ENCODE peak calls at places on chromosomes 6 and 20, in four cellular contexts. L, C, G and M are unnamed samples.

GRCh38 chr6:101531538-101531937 is 138.0 kb downstream of the GRIK2 start:
- DNase-seq in L (no peak), C (no peak), G (no peak), M (no peak)

GRCh38 chr20:38658879-38659612 is 57.4 kb downstream of the ARHGAP40 start:
- DNase-seq in L (peak), C (peak), G (no peak), M (no peak)

GRCh38 chr6:6003334-6004146 is 3.2 kb downstream of the NRN1 start:
- DNase-seq in L (peak), C (peak), G (peak), M (no peak)

GRCh38 chr20:50494428-50494827 is 15.8 kb upstream of the PTPN1 start:
- DNase-seq in L (no peak), C (no peak), G (no peak), M (no peak)

GRCh38 chr6:38012573-38012972 is 193.0 kb downstream of the ZFAND3 start:
- DNase-seq in L (peak), C (peak), G (no peak), M (peak)

GRCh38 chr20:2767768-2768631 is 32.4 kb downstream of the CPXM1 start:
- DNase-seq in L (peak), C (peak), G (peak), M (no peak)

GRCh38 chr6:164214066-164214465 is 799.5 kb downstream of the QKI start:
- DNase-seq in L (no peak), C (no peak), G (no peak), M (no peak)

GRCh38 chr20:33401922-33402369 is 627 bp upstream of the CDK5RAP1 start:
- DNase-seq in L (no peak), C (no peak), G (no peak), M (no peak)

GRCh38 chr6:32666420-32667300 is at the start of gene HLA-DQB1:
- DNase-seq in L (peak), C (peak), G (no peak), M (peak)

GRCh38 chr20:33646191-33646590 is 15.9 kb upstream of the C20orf144 start:
- DNase-seq in L (no peak), C (no peak), G (no peak), M (no peak)

GRCh38 chr20:46835418-46835817 is 59.2 kb upstream of the EYA2 start:
- DNase-seq in L (no peak), C (no peak), G (no peak), M (no peak)

GRCh38 chr6:138857792-138858191 is 61.9 kb downstream of the ECT2L start:
- DNase-seq in L (no peak), C (no peak), G (no peak), M (no peak)

GRCh38 chr6:159110013-159110412 is 59.2 kb upstream of the FNDC1 start:
- DNase-seq in L (no peak), C (peak), G (no peak), M (no peak)

GRCh38 chr6:165636015-165636414 is 27.0 kb downstream of the PDE10A start:
- DNase-seq in L (no peak), C (no peak), G (no peak), M (no peak)

GRCh38 chr20:61120595-61121515 is 131.2 kb upstream of the CDH4 start:
- DNase-seq in L (no peak), C (no peak), G (no peak), M (no peak)

GRCh38 chr6:119361209-119361608 is 11.6 kb upstream of the MAN1A1 start:
- DNase-seq in L (no peak), C (no peak), G (no peak), M (no peak)

GRCh38 chr6:155224031-155224451 is 39.8 kb upstream of the CLDN20 start:
- DNase-seq in L (peak), C (no peak), G (no peak), M (peak)

GRCh38 chr20:53708129-53708968 is 114.7 kb upstream of the ZNF217 start:
- DNase-seq in L (peak), C (no peak), G (no peak), M (no peak)

GRCh38 chr6:28695671-28696537 is 170.2 kb downstream of the GPX5 start:
- DNase-seq in L (no peak), C (no peak), G (no peak), M (no peak)

GRCh38 chr6:166361080-166361429 is 18.7 kb upstream of the SFT2D1 start:
- DNase-seq in L (no peak), C (no peak), G (peak), M (no peak)

GRCh38 chr6:38284772-38285406 is 354.8 kb downstream of the BTBD9 start:
- DNase-seq in L (no peak), C (no peak), G (no peak), M (no peak)

GRCh38 chr6:1787894-1788293 is 178.2 kb downstream of the FOXC1 start:
- DNase-seq in L (no peak), C (no peak), G (no peak), M (no peak)

GRCh38 chr20:3436864-3437574 is 29.6 kb upstream of the DNAAF9 start:
- DNase-seq in L (no peak), C (peak), G (no peak), M (no peak)

GRCh38 chr6:26594730-26595632 is 1.8 kb upstream of the ABT1 start:
- DNase-seq in L (no peak), C (no peak), G (no peak), M (no peak)

GRCh38 chr20:5855939-5856338 is 94.4 kb downstream of the TRMT6 start:
- DNase-seq in L (no peak), C (no peak), G (no peak), M (no peak)

GRCh38 chr6:29916741-29917140 is 25.6 kb upstream of the HLA-A start:
- DNase-seq in L (no peak), C (no peak), G (no peak), M (no peak)

GRCh38 chr20:20034486-20034885 is 17.3 kb downstream of the NAA20 start:
- DNase-seq in L (no peak), C (no peak), G (no peak), M (no peak)

GRCh38 chr20:12984863-12985262 is 23.9 kb upstream of the SPTLC3 start:
- DNase-seq in L (no peak), C (no peak), G (no peak), M (no peak)

GRCh38 chr6:3318226-3318625 is 59.5 kb downstream of the PSMG4 start:
- DNase-seq in L (no peak), C (no peak), G (no peak), M (peak)

GRCh38 chr6:99330159-99330558 is 19.3 kb downstream of the FAXC start:
- DNase-seq in L (peak), C (peak), G (no peak), M (peak)

GRCh38 chr6:47206626-47207025 is 103.1 kb downstream of the TNFRSF21 start:
- DNase-seq in L (no peak), C (no peak), G (no peak), M (no peak)

GRCh38 chr6:46796842-46797241 is 3.7 kb downstream of the MEP1A start:
- DNase-seq in L (no peak), C (no peak), G (no peak), M (no peak)

GRCh38 chr20:59515013-59515905 is 89.1 kb upstream of the PHACTR3 start:
- DNase-seq in L (no peak), C (peak), G (peak), M (no peak)

GRCh38 chr6:69026243-69026642 is 391.2 kb downstream of the ADGRB3 start:
- DNase-seq in L (no peak), C (no peak), G (no peak), M (no peak)

GRCh38 chr6:168188310-168188973 is 109.4 kb upstream of the FRMD1 start:
- DNase-seq in L (no peak), C (no peak), G (no peak), M (no peak)